ENCODE peak calls at places on chromosomes 6 and 20, in nine cellular contexts. V is spleen, D is H54, F is HCT116, E is endothelial cell of umbilical vein, G is A549, P is Peyer's patch, L is adrenal gland, N is esophagus squamous epithelium. H is an unnamed sample.

GRCh38 chr20:63628246-63628975 is 1.5 kb upstream of the GMEB2 start:
- DNase-seq in V (peak; percentile 87), D (no peak), F (peak; percentile 75), E (peak; percentile 83), G (peak; percentile 92), P (peak; percentile 76), L (peak; percentile 85), N (no peak), H (peak; percentile 65)

GRCh38 chr6:107561325-107561724 is 71.4 kb downstream of the SOBP start:
- DNase-seq in V (no peak), D (no peak), F (no peak), E (no peak), G (no peak), P (no peak), L (peak; percentile 71), N (no peak), H (no peak)

GRCh38 chr20:44691424-44692423 is 23.4 kb upstream of the CCN5 start:
- DNase-seq in V (no peak), D (no peak), F (no peak), E (no peak), G (no peak), P (no peak), L (no peak), N (no peak), H (no peak)

GRCh38 chr6:13523826-13524622 is 36.6 kb upstream of the GFOD1 start:
- DNase-seq in V (no peak), D (no peak), F (no peak), E (no peak), G (no peak), P (no peak), L (no peak), N (no peak), H (no peak)

GRCh38 chr20:4190792-4191519 is 175.6 kb upstream of the RNF24 start:
- DNase-seq in V (peak; percentile 32), D (no peak), F (no peak), E (no peak), G (peak; percentile 54), P (no peak), L (no peak), N (no peak), H (no peak)

GRCh38 chr20:37531856-37532255 is 4.2 kb upstream of the BLCAP start:
- DNase-seq in V (peak; percentile 12), D (no peak), F (no peak), E (no peak), G (no peak), P (no peak), L (peak; percentile 10), N (no peak), H (no peak)

GRCh38 chr6:35415065-35415880 is 36.9 kb upstream of the FANCE start:
- DNase-seq in V (no peak), D (peak; percentile 65), F (no peak), E (peak; percentile 44), G (peak; percentile 83), P (peak; percentile 71), L (peak; percentile 96), N (no peak), H (no peak)

GRCh38 chr6:102895683-102896082 is 1502.2 kb downstream of the GRIK2 start:
- DNase-seq in V (no peak), D (no peak), F (no peak), E (no peak), G (no peak), P (no peak), L (no peak), N (no peak), H (no peak)

GRCh38 chr6:29504961-29505360 is 17.2 kb upstream of the MAS1L start:
- DNase-seq in V (no peak), D (no peak), F (no peak), E (no peak), G (no peak), P (no peak), L (no peak), N (no peak), H (no peak)

GRCh38 chr6:32204268-32204715 is 11.8 kb upstream of the GPSM3 start:
- DNase-seq in V (no peak), D (no peak), F (no peak), E (no peak), G (no peak), P (no peak), L (no peak), N (no peak), H (no peak)

GRCh38 chr6:81166770-81167169 is 585.7 kb downstream of the TENT5A start:
- DNase-seq in V (no peak), D (no peak), F (no peak), E (no peak), G (no peak), P (no peak), L (no peak), N (no peak), H (no peak)

GRCh38 chr6:53616450-53617357 is 48.9 kb downstream of the KLHL31 start:
- DNase-seq in V (no peak), D (no peak), F (peak; percentile 39), E (no peak), G (peak; percentile 76), P (peak; percentile 50), L (no peak), N (no peak), H (no peak)

GRCh38 chr6:158564243-158565121 is 4.6 kb downstream of the TMEM181 start:
- DNase-seq in V (peak; percentile 52), D (no peak), F (no peak), E (no peak), G (no peak), P (no peak), L (no peak), N (no peak), H (no peak)

GRCh38 chr6:125041740-125042459 is 79.7 kb downstream of the RNF217 start:
- DNase-seq in V (no peak), D (no peak), F (peak; percentile 29), E (peak; percentile 36), G (no peak), P (no peak), L (no peak), N (no peak), H (no peak)

GRCh38 chr20:44006578-44006977 is 91.9 kb downstream of the TOX2 start:
- DNase-seq in V (no peak), D (no peak), F (no peak), E (no peak), G (no peak), P (no peak), L (peak; percentile 23), N (no peak), H (no peak)

GRCh38 chr6:165448210-165448609 is 138.8 kb upstream of the C6orf118 start:
- DNase-seq in V (no peak), D (no peak), F (no peak), E (no peak), G (peak; percentile 10), P (no peak), L (no peak), N (no peak), H (no peak)

GRCh38 chr6:38671885-38672467 is 31.0 kb downstream of the GLO1 start:
- DNase-seq in V (no peak), D (peak; percentile 15), F (peak; percentile 28), E (peak; percentile 60), G (peak; percentile 43), P (no peak), L (no peak), N (no peak), H (peak; percentile 55)

GRCh38 chr20:58297394-58297793 is 12.1 kb upstream of the RAB22A start:
- DNase-seq in V (no peak), D (no peak), F (no peak), E (no peak), G (no peak), P (no peak), L (no peak), N (no peak), H (no peak)
- TF ChIP-seq POLR2A in V (no peak), D (no peak), F (no peak), E (no peak), G (no peak), P (no peak), L (no peak), N (no peak), H (no peak)

GRCh38 chr6:11462742-11463414 is 74.7 kb upstream of the TMEM170B start:
- DNase-seq in V (no peak), D (no peak), F (no peak), E (no peak), G (no peak), P (no peak), L (no peak), N (no peak), H (no peak)

GRCh38 chr6:11460837-11461661 is 76.5 kb upstream of the TMEM170B start:
- DNase-seq in V (no peak), D (no peak), F (no peak), E (no peak), G (no peak), P (no peak), L (no peak), N (no peak), H (peak; percentile 84)

GRCh38 chr6:11459002-11459658 is 78.4 kb upstream of the TMEM170B start:
- DNase-seq in V (no peak), D (no peak), F (no peak), E (no peak), G (no peak), P (no peak), L (no peak), N (no peak), H (peak; percentile 90)

GRCh38 chr6:11458509-11458908 is 79.0 kb upstream of the TMEM170B start:
- DNase-seq in V (no peak), D (no peak), F (no peak), E (no peak), G (no peak), P (no peak), L (no peak), N (no peak), H (no peak)

GRCh38 chr6:11460001-11460668 is 77.4 kb upstream of the TMEM170B start:
- DNase-seq in V (no peak), D (no peak), F (no peak), E (peak; percentile 21), G (peak; percentile 34), P (no peak), L (no peak), N (no peak), H (peak; percentile 75)
- TF ChIP-seq POLR2A in V (no peak), D (no peak), F (no peak), E (no peak), G (no peak), P (no peak), L (no peak), N (no peak), H (peak; percentile 37)

DNA sequence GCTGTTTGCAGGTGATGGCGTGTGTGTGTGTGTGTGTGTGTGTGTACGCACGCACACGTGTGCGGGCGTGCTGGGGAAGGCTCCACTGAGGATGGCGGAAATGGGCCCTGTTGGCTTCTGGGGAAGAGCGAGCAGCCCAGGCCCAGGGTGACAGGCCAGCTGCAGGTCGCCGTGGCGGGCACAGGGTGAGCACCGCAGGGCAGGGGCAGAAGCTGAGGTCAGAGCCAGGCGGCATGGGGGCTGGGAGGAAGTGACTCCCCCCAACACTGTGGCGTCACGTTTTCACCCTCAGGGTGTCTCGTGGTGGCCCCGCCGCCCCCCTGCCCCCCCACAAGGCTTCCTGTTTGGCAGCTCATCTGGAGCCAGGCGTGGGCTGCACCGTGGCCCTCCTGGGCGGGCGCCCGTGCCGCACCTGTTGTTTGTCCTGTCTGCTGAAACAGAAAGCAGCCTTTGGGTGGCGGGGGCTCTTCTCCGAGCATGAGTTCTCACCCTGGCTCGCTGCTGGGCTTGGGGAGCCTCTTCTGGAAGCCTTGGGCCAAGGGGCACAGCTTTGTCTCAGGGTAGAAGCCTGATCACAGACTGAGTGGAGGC is 7.1 kb downstream of the RBM38 start:
- DNase-seq in V (peak; percentile 98), D (no peak), F (no peak), E (no peak), G (no peak), P (peak; percentile 77), L (peak; percentile 62), N (peak; percentile 65), H (peak; percentile 83)
- TF ChIP-seq POLR2A in V (no peak), D (no peak), F (no peak), E (no peak), G (no peak), P (no peak), L (no peak), N (peak; percentile 35), H (peak; percentile 42)

GRCh38 chr6:136783495-136784270 is 8.6 kb downstream of the MAP3K5 start:
- DNase-seq in V (peak; percentile 88), D (no peak), F (no peak), E (no peak), G (no peak), P (no peak), L (peak; percentile 72), N (no peak), H (no peak)
- TF ChIP-seq POLR2A in V (no peak), D (no peak), F (no peak), E (no peak), G (no peak), P (no peak), L (no peak), N (no peak), H (peak; percentile 33)

H was measured in GM12878.